ENCODE peak calls at places on chromosomes 11 and 22, in four cellular contexts. J, U, A and G are unnamed samples.

GRCh38 chr22:45317551-45318167 is 7.9 kb downstream of the FAM118A start:
- DNase-seq in J (no peak), U (peak; percentile 58), A (no peak), G (no peak)

GRCh38 chr11:91761406-91762027 is 463.1 kb upstream of the FAT3 start:
- DNase-seq in J (no peak), U (no peak), A (no peak), G (no peak)

GRCh38 chr11:111000400-111001090 is 245.0 kb upstream of the POU2AF2 start:
- DNase-seq in J (no peak), U (no peak), A (no peak), G (no peak)

GRCh38 chr11:36577373-36577772 is 9.6 kb downstream of the RAG1 start:
- DNase-seq in J (no peak), U (no peak), A (no peak), G (no peak)

GRCh38 chr11:102241026-102241425 is 76.3 kb upstream of the BIRC3 start:
- DNase-seq in J (no peak), U (no peak), A (peak; percentile 16), G (no peak)

GRCh38 chr22:44211946-44212930 is 31.5 kb downstream of the PARVG start:
- DNase-seq in J (no peak), U (no peak), A (no peak), G (no peak)

GRCh38 chr11:1048375-1049070 is 12.0 kb upstream of the MUC6 start:
- DNase-seq in J (no peak), U (no peak), A (no peak), G (no peak)

GRCh38 chr22:20429254-20430100 is 8.1 kb downstream of the SCARF2 start:
- DNase-seq in J (no peak), U (peak; percentile 85), A (peak; percentile 73), G (peak; percentile 63)

GRCh38 chr11:2561283-2562180 is 116.7 kb downstream of the KCNQ1 start:
- DNase-seq in J (no peak), U (no peak), A (no peak), G (peak; percentile 69)

GRCh38 chr11:93986716-93987115 is 34.4 kb upstream of the HEPHL1 start:
- DNase-seq in J (no peak), U (no peak), A (no peak), G (no peak)

GRCh38 chr22:46003271-46004091 is 26.5 kb upstream of the WNT7B start:
- DNase-seq in J (no peak), U (no peak), A (no peak), G (no peak)

GRCh38 chr11:28799316-28799715 is 691.1 kb downstream of the METTL15 start:
- DNase-seq in J (no peak), U (no peak), A (no peak), G (no peak)

GRCh38 chr22:40385041-40385782 is 14.8 kb downstream of the SGSM3 start:
- DNase-seq in J (no peak), U (peak; percentile 49), A (peak; percentile 74), G (no peak)

GRCh38 chr11:59551651-59552521 is 40.5 kb downstream of the OR4D9 start:
- DNase-seq in J (no peak), U (no peak), A (peak; percentile 82), G (no peak)

GRCh38 chr22:20560716-20561115 is 53.3 kb downstream of the MED15 start:
- DNase-seq in J (no peak), U (no peak), A (no peak), G (no peak)

GRCh38 chr11:106424111-106424510 is 346.6 kb downstream of the AASDHPPT start:
- DNase-seq in J (no peak), U (no peak), A (no peak), G (no peak)

GRCh38 chr22:44622147-44622427 is 79.9 kb upstream of the PRR5 start:
- DNase-seq in J (no peak), U (no peak), A (peak; percentile 23), G (no peak)

GRCh38 chr22:19578180-19579004 is 54.2 kb upstream of the CLDN5 start:
- DNase-seq in J (no peak), U (no peak), A (no peak), G (no peak)

GRCh38 chr22:19463491-19464469 is 15.2 kb downstream of the UFD1 start:
- DNase-seq in J (no peak), U (no peak), A (no peak), G (no peak)

GRCh38 chr11:122173587-122173986 is 57.6 kb upstream of the BLID start:
- DNase-seq in J (no peak), U (no peak), A (no peak), G (no peak)

GRCh38 chr11:95086116-95086515 is 3.5 kb upstream of the ENDOD1 start:
- DNase-seq in J (no peak), U (no peak), A (no peak), G (no peak)

GRCh38 chr11:12175694-12176241 is 65.4 kb downstream of the MICAL2 start:
- DNase-seq in J (no peak), U (no peak), A (peak; percentile 59), G (no peak)

GRCh38 chr11:29962243-29962642 is 54.6 kb downstream of the KCNA4 start:
- DNase-seq in J (no peak), U (no peak), A (peak; percentile 41), G (no peak)

GRCh38 chr11:28114116-28114515 is 5.9 kb downstream of the METTL15 start:
- DNase-seq in J (no peak), U (no peak), A (no peak), G (no peak)

GRCh38 chr22:31618057-31618456 is 44.0 kb downstream of the PISD start:
- DNase-seq in J (no peak), U (no peak), A (no peak), G (no peak)

GRCh38 chr22:45418056-45418769 is 4.7 kb downstream of the RIBC2 start:
- DNase-seq in J (no peak), U (no peak), A (no peak), G (no peak)

GRCh38 chr11:94128171-94128745 is 383 bp upstream of the PANX1 start:
- DNase-seq in J (no peak), U (no peak), A (peak; percentile 60), G (no peak)

GRCh38 chr11:45341379-45341778 is 55.2 kb upstream of the SYT13 start:
- DNase-seq in J (no peak), U (no peak), A (no peak), G (no peak)

GRCh38 chr11:75768112-75768908 is at the start of gene DGAT2:
- DNase-seq in J (no peak), U (peak; percentile 84), A (peak; percentile 92), G (peak; percentile 58)

GRCh38 chr22:46070215-46070721 is 80.1 kb upstream of the PPARA start:
- DNase-seq in J (no peak), U (peak; percentile 74), A (peak; percentile 59), G (no peak)

GRCh38 chr22:44887941-44888366 is 121.9 kb downstream of the PHF21B start:
- DNase-seq in J (no peak), U (no peak), A (no peak), G (no peak)

GRCh38 chr22:21073023-21073422 is 27.3 kb downstream of the LRRC74B start:
- DNase-seq in J (no peak), U (no peak), A (no peak), G (no peak)

GRCh38 chr11:114318361-114318760 is 22.2 kb downstream of the NNMT start:
- DNase-seq in J (no peak), U (no peak), A (no peak), G (no peak)

GRCh38 chr11:114319716-114320328 is 23.6 kb downstream of the NNMT start:
- DNase-seq in J (no peak), U (no peak), A (no peak), G (no peak)

GRCh38 chr11:114315749-114316368 is 19.7 kb downstream of the NNMT start:
- DNase-seq in J (no peak), U (peak; percentile 31), A (no peak), G (no peak)

GRCh38 chr11:114316980-114317675 is 20.9 kb downstream of the NNMT start:
- DNase-seq in J (no peak), U (no peak), A (no peak), G (no peak)

GRCh38 chr11:114317738-114318137 is 21.5 kb downstream of the NNMT start:
- DNase-seq in J (no peak), U (peak; percentile 29), A (no peak), G (no peak)
- TF ChIP-seq CTCF in J (no peak), U (no peak), A (no peak), G (no peak)

GRCh38 chr11:81497202-81497804 is 1236.4 kb downstream of the FAM181B start:
- DNase-seq in J (no peak), U (peak; percentile 56), A (peak; percentile 48), G (no peak)
- TF ChIP-seq CTCF in J (no peak), U (peak; percentile 47), A (peak; percentile 57), G (peak; percentile 76)

DNA sequence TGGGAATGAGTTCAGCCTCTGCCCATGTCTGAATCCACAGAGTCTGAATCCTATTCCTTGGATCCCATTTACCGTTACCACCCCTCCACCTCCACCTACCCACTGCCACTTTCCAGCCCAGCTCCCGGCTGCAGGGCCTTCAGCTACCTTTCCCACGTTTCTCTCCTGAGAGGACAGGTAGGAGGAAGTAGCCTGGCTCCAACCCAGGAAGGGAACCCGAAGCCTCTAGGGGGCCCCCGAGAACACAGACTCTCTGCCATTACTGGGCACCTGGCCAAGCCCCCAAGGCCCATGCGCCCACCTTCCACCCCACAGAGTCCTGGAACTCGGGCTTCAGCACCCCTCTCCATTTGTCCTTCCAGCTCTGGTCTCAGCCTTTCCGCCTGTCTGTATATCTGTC is 101.9 kb upstream of the LMO1 start:
- DNase-seq in J (no peak), U (no peak), A (no peak), G (no peak)
- TF ChIP-seq CTCF in J (no peak), U (no peak), A (peak; percentile 31), G (no peak)

DNA sequence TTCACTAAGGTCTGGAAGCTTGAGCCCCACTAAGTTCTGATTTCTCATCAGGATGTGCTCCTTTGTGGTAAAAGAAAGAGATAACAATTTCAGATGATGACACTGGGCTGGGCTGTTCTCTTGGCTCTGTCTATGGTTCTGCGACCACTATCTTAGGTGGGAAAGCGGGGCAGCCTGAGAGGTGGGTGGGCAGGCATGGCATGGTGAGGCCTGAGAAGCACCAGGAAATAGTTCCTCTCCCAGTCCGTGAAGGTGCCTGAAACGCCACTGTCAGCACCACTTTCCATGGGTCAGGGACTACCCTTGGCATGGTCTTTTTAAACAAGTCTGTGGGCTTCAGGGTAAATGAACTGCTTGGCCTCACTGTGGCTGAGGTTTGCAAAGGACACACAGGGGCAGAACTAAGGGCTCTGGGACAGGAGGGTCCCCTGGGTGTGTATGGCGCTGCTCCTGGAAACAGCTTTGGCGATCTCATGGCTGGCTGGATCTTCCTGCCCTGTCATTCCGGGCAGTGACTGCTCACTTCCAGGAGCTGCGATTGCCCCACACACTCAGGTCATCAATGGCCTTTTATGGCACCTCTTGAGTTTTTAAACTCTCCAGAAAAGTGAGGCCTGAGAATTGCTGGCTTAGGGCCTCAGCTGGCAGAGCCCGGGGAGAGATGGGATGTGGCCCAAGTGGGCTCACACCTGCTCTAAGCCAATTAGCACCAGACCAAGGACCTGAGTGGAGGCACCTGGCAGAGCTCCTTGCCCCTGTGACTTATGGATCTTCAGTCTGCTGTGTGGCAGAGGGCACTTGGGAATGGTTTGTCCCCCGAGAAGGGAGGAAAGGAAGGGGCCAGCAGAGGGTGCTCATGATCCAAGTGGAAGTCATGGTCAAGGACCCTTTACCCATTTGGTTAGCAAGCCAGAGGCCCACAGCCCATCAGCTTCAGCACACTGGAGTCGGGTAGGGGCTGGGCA is 55.6 kb upstream of the LYVE1 start:
- DNase-seq in J (no peak), U (peak; percentile 41), A (peak; percentile 34), G (no peak)
- TF ChIP-seq CTCF in J (no peak), U (no peak), A (peak; percentile 49), G (peak; percentile 15)